ENCODE peak calls at places on chromosomes 7 and 10, in seven cellular contexts. One of them, this sample, is unnamed.

GRCh38 chr7:127879436-127879835 is 151.8 kb downstream of the LRRC4 start:
- DNase-seq in DND-41: no peak
- DNase-seq in psoas muscle: no peak
- DNase-seq in IMR-90: no peak
- DNase-seq in esophagus squamous epithelium: no peak
- DNase-seq in skeletal muscle cell: no peak
- DNase-seq in right cardiac atrium: no peak
- DNase-seq in this sample: no peak

GRCh38 chr7:6443372-6443941 is 4.3 kb downstream of the DAGLB start:
- DNase-seq in DND-41: no peak
- DNase-seq in psoas muscle: no peak
- DNase-seq in IMR-90: peak
- DNase-seq in esophagus squamous epithelium: no peak
- DNase-seq in skeletal muscle cell: peak
- DNase-seq in right cardiac atrium: no peak
- DNase-seq in this sample: peak

GRCh38 chr10:510415-510881 is 179.0 kb downstream of the DIP2C start:
- DNase-seq in DND-41: no peak
- DNase-seq in psoas muscle: no peak
- DNase-seq in IMR-90: peak
- DNase-seq in esophagus squamous epithelium: no peak
- DNase-seq in skeletal muscle cell: no peak
- DNase-seq in right cardiac atrium: peak
- DNase-seq in this sample: no peak

GRCh38 chr10:15609291-15609690 is 110.4 kb downstream of the ITGA8 start:
- DNase-seq in DND-41: no peak
- DNase-seq in psoas muscle: no peak
- DNase-seq in IMR-90: no peak
- DNase-seq in esophagus squamous epithelium: no peak
- DNase-seq in skeletal muscle cell: no peak
- DNase-seq in right cardiac atrium: no peak
- DNase-seq in this sample: no peak

GRCh38 chr7:151626422-151627115 is 106.9 kb upstream of the RHEB start:
- DNase-seq in DND-41: peak
- DNase-seq in psoas muscle: peak
- DNase-seq in IMR-90: no peak
- DNase-seq in esophagus squamous epithelium: no peak
- DNase-seq in skeletal muscle cell: no peak
- DNase-seq in right cardiac atrium: no peak
- DNase-seq in this sample: peak

GRCh38 chr7:97871659-97872024 is 566 bp downstream of the ASNS start:
- DNase-seq in DND-41: no peak
- DNase-seq in psoas muscle: no peak
- DNase-seq in IMR-90: no peak
- DNase-seq in esophagus squamous epithelium: no peak
- DNase-seq in skeletal muscle cell: no peak
- DNase-seq in right cardiac atrium: no peak
- DNase-seq in this sample: no peak

GRCh38 chr10:43090188-43090587 is 13.3 kb downstream of the RET start:
- DNase-seq in DND-41: no peak
- DNase-seq in psoas muscle: no peak
- DNase-seq in IMR-90: no peak
- DNase-seq in esophagus squamous epithelium: no peak
- DNase-seq in skeletal muscle cell: no peak
- DNase-seq in right cardiac atrium: no peak
- DNase-seq in this sample: no peak

GRCh38 chr7:144587701-144588100 is 184.2 kb upstream of the NOBOX start:
- DNase-seq in DND-41: no peak
- DNase-seq in psoas muscle: no peak
- DNase-seq in IMR-90: no peak
- DNase-seq in esophagus squamous epithelium: no peak
- DNase-seq in skeletal muscle cell: no peak
- DNase-seq in right cardiac atrium: no peak
- DNase-seq in this sample: no peak

GRCh38 chr7:155470686-155471638 is 13.0 kb downstream of the EN2 start:
- DNase-seq in DND-41: no peak
- DNase-seq in psoas muscle: no peak
- DNase-seq in IMR-90: no peak
- DNase-seq in esophagus squamous epithelium: no peak
- DNase-seq in skeletal muscle cell: no peak
- DNase-seq in right cardiac atrium: no peak
- DNase-seq in this sample: no peak

GRCh38 chr7:29607259-29607658 is 43.6 kb downstream of the PRR15 start:
- DNase-seq in DND-41: no peak
- DNase-seq in psoas muscle: no peak
- DNase-seq in IMR-90: no peak
- DNase-seq in esophagus squamous epithelium: no peak
- DNase-seq in skeletal muscle cell: no peak
- DNase-seq in right cardiac atrium: no peak
- DNase-seq in this sample: no peak

GRCh38 chr7:29606830-29607229 is 43.2 kb downstream of the PRR15 start:
- DNase-seq in DND-41: no peak
- DNase-seq in psoas muscle: no peak
- DNase-seq in IMR-90: no peak
- DNase-seq in esophagus squamous epithelium: no peak
- DNase-seq in skeletal muscle cell: no peak
- DNase-seq in right cardiac atrium: no peak
- DNase-seq in this sample: no peak

GRCh38 chr7:29604702-29605101 is 41.1 kb downstream of the PRR15 start:
- DNase-seq in DND-41: no peak
- DNase-seq in psoas muscle: no peak
- DNase-seq in IMR-90: no peak
- DNase-seq in esophagus squamous epithelium: no peak
- DNase-seq in skeletal muscle cell: no peak
- DNase-seq in right cardiac atrium: no peak
- DNase-seq in this sample: no peak

GRCh38 chr7:29606287-29606721 is 42.7 kb downstream of the PRR15 start:
- DNase-seq in DND-41: no peak
- DNase-seq in psoas muscle: no peak
- DNase-seq in IMR-90: no peak
- DNase-seq in esophagus squamous epithelium: no peak
- DNase-seq in skeletal muscle cell: peak
- DNase-seq in right cardiac atrium: no peak
- DNase-seq in this sample: peak

GRCh38 chr7:29604052-29604451 is 40.4 kb downstream of the PRR15 start:
- DNase-seq in DND-41: no peak
- DNase-seq in psoas muscle: no peak
- DNase-seq in IMR-90: no peak
- DNase-seq in esophagus squamous epithelium: no peak
- DNase-seq in skeletal muscle cell: no peak
- DNase-seq in right cardiac atrium: no peak
- DNase-seq in this sample: no peak
- H3K4me3 ChIP-seq in DND-41: no peak
- H3K4me3 ChIP-seq in psoas muscle: no peak
- H3K4me3 ChIP-seq in IMR-90: no peak
- H3K4me3 ChIP-seq in esophagus squamous epithelium: no peak
- H3K4me3 ChIP-seq in skeletal muscle cell: no peak
- H3K4me3 ChIP-seq in right cardiac atrium: no peak
- H3K4me3 ChIP-seq in this sample: no peak

GRCh38 chr10:101570764-101571572 is 17.1 kb downstream of the POLL start:
- DNase-seq in DND-41: no peak
- DNase-seq in psoas muscle: no peak
- DNase-seq in IMR-90: no peak
- DNase-seq in esophagus squamous epithelium: no peak
- DNase-seq in skeletal muscle cell: no peak
- DNase-seq in right cardiac atrium: peak
- DNase-seq in this sample: no peak
- H3K4me3 ChIP-seq in DND-41: peak
- H3K4me3 ChIP-seq in psoas muscle: peak
- H3K4me3 ChIP-seq in IMR-90: peak
- H3K4me3 ChIP-seq in esophagus squamous epithelium: peak
- H3K4me3 ChIP-seq in skeletal muscle cell: peak
- H3K4me3 ChIP-seq in right cardiac atrium: peak
- H3K4me3 ChIP-seq in this sample: peak

GRCh38 chr7:135342887-135343286 is 109.2 kb downstream of the STRA8 start:
- DNase-seq in DND-41: no peak
- DNase-seq in psoas muscle: no peak
- DNase-seq in IMR-90: peak
- DNase-seq in esophagus squamous epithelium: no peak
- DNase-seq in skeletal muscle cell: no peak
- DNase-seq in right cardiac atrium: peak
- DNase-seq in this sample: no peak
- H3K4me3 ChIP-seq in DND-41: no peak
- H3K4me3 ChIP-seq in psoas muscle: no peak
- H3K4me3 ChIP-seq in IMR-90: no peak
- H3K4me3 ChIP-seq in esophagus squamous epithelium: no peak
- H3K4me3 ChIP-seq in skeletal muscle cell: no peak
- H3K4me3 ChIP-seq in right cardiac atrium: no peak
- H3K4me3 ChIP-seq in this sample: no peak

DNA sequence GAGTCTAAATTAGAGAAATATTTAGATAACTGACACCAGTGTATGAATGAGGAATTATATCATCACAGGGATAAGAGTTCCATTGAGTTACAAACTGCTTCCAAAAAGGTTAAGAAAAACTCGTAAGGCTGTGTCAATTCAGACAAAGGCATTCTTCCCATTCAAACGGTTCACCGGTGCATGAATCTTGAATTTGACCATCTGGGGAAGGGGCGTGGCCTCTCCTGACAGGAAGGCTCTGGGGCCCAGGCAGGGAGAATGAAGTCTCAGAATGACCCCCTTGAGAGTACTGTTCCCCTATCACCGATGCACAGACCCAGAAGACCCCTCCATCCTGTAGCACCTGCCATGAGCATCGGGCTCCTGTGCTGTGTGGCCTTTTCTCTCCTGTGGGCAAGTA is 70.1 kb upstream of the PRSS58 start:
- DNase-seq in DND-41: no peak
- DNase-seq in psoas muscle: no peak
- DNase-seq in IMR-90: no peak
- DNase-seq in esophagus squamous epithelium: no peak
- DNase-seq in skeletal muscle cell: no peak
- DNase-seq in right cardiac atrium: no peak
- DNase-seq in this sample: no peak
- H3K4me3 ChIP-seq in DND-41: no peak
- H3K4me3 ChIP-seq in psoas muscle: no peak
- H3K4me3 ChIP-seq in IMR-90: no peak
- H3K4me3 ChIP-seq in esophagus squamous epithelium: no peak
- H3K4me3 ChIP-seq in skeletal muscle cell: no peak
- H3K4me3 ChIP-seq in right cardiac atrium: no peak
- H3K4me3 ChIP-seq in this sample: no peak

GRCh38 chr10:99534939-99535763 is 2.4 kb downstream of the NKX2-3 start:
- DNase-seq in DND-41: no peak
- DNase-seq in psoas muscle: no peak
- DNase-seq in IMR-90: no peak
- DNase-seq in esophagus squamous epithelium: no peak
- DNase-seq in skeletal muscle cell: no peak
- DNase-seq in right cardiac atrium: no peak
- DNase-seq in this sample: peak

GRCh38 chr10:99533496-99534455 is 1.0 kb downstream of the NKX2-3 start:
- DNase-seq in DND-41: no peak
- DNase-seq in psoas muscle: no peak
- DNase-seq in IMR-90: no peak
- DNase-seq in esophagus squamous epithelium: no peak
- DNase-seq in skeletal muscle cell: no peak
- DNase-seq in right cardiac atrium: no peak
- DNase-seq in this sample: no peak

GRCh38 chr10:99535764-99536399 is 3.1 kb downstream of the NKX2-3 start:
- DNase-seq in DND-41: no peak
- DNase-seq in psoas muscle: no peak
- DNase-seq in IMR-90: no peak
- DNase-seq in esophagus squamous epithelium: no peak
- DNase-seq in skeletal muscle cell: no peak
- DNase-seq in right cardiac atrium: no peak
- DNase-seq in this sample: no peak

GRCh38 chr10:99532687-99533495 is at the start of gene NKX2-3:
- DNase-seq in DND-41: no peak
- DNase-seq in psoas muscle: peak
- DNase-seq in IMR-90: peak
- DNase-seq in esophagus squamous epithelium: no peak
- DNase-seq in skeletal muscle cell: no peak
- DNase-seq in right cardiac atrium: peak
- DNase-seq in this sample: peak

GRCh38 chr10:99534456-99534938 is 1.8 kb downstream of the NKX2-3 start:
- DNase-seq in DND-41: no peak
- DNase-seq in psoas muscle: no peak
- DNase-seq in IMR-90: no peak
- DNase-seq in esophagus squamous epithelium: no peak
- DNase-seq in skeletal muscle cell: no peak
- DNase-seq in right cardiac atrium: no peak
- DNase-seq in this sample: no peak
- H3K4me3 ChIP-seq in DND-41: no peak
- H3K4me3 ChIP-seq in psoas muscle: peak
- H3K4me3 ChIP-seq in IMR-90: no peak
- H3K4me3 ChIP-seq in esophagus squamous epithelium: peak
- H3K4me3 ChIP-seq in skeletal muscle cell: no peak
- H3K4me3 ChIP-seq in right cardiac atrium: peak
- H3K4me3 ChIP-seq in this sample: no peak

GRCh38 chr7:22153427-22154106 is 203.4 kb downstream of the RAPGEF5 start:
- DNase-seq in DND-41: no peak
- DNase-seq in psoas muscle: no peak
- DNase-seq in IMR-90: no peak
- DNase-seq in esophagus squamous epithelium: no peak
- DNase-seq in skeletal muscle cell: no peak
- DNase-seq in right cardiac atrium: no peak
- DNase-seq in this sample: no peak
- H3K4me3 ChIP-seq in DND-41: no peak
- H3K4me3 ChIP-seq in psoas muscle: no peak
- H3K4me3 ChIP-seq in IMR-90: no peak
- H3K4me3 ChIP-seq in esophagus squamous epithelium: no peak
- H3K4me3 ChIP-seq in skeletal muscle cell: no peak
- H3K4me3 ChIP-seq in right cardiac atrium: no peak
- H3K4me3 ChIP-seq in this sample: no peak

DNA sequence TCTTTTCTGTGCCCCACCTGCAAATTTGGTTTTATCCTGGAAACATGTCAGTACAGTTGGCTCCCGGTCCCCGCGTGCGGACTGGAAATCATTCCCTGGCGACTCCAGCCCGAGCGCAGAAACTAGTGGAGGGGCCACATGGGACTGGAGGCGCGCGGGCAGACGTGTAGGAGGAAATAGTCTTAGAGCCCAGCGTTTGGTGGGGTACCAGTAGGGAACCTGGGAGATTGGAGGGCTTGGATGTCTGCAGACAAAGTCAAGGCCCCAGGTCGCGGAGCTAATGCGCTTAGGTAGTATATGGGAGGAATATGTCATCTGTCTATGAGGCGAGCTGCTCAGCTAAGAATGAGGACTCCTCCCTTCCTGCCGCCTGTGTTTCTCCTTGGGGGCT is 1.3 kb downstream of the GALNT17 start:
- DNase-seq in DND-41: no peak
- DNase-seq in psoas muscle: no peak
- DNase-seq in IMR-90: no peak
- DNase-seq in esophagus squamous epithelium: no peak
- DNase-seq in skeletal muscle cell: no peak
- DNase-seq in right cardiac atrium: no peak
- DNase-seq in this sample: no peak
- H3K4me3 ChIP-seq in DND-41: no peak
- H3K4me3 ChIP-seq in psoas muscle: peak
- H3K4me3 ChIP-seq in IMR-90: no peak
- H3K4me3 ChIP-seq in esophagus squamous epithelium: peak
- H3K4me3 ChIP-seq in skeletal muscle cell: no peak
- H3K4me3 ChIP-seq in right cardiac atrium: no peak
- H3K4me3 ChIP-seq in this sample: no peak

GRCh38 chr7:38978474-38978873 is 765 bp downstream of the POU6F2 start:
- DNase-seq in DND-41: no peak
- DNase-seq in psoas muscle: no peak
- DNase-seq in IMR-90: no peak
- DNase-seq in esophagus squamous epithelium: no peak
- DNase-seq in skeletal muscle cell: no peak
- DNase-seq in right cardiac atrium: no peak
- DNase-seq in this sample: no peak
- H3K4me3 ChIP-seq in DND-41: no peak
- H3K4me3 ChIP-seq in psoas muscle: no peak
- H3K4me3 ChIP-seq in IMR-90: no peak
- H3K4me3 ChIP-seq in esophagus squamous epithelium: no peak
- H3K4me3 ChIP-seq in skeletal muscle cell: no peak
- H3K4me3 ChIP-seq in right cardiac atrium: no peak
- H3K4me3 ChIP-seq in this sample: no peak

This sample was measured in fibroblast of villous mesenchyme.